ENCODE peak calls at places on chromosome 19, in seven cellular contexts. One of them, this sample, is unnamed.

GRCh38 chr19:8457209-8457608 is 12.4 kb downstream of the HNRNPM start:
- DNase-seq in right lobe of liver: no peak
- DNase-seq in suprapubic skin: no peak
- DNase-seq in body of pancreas: no peak
- DNase-seq in adrenal gland: no peak
- DNase-seq in spleen: no peak
- DNase-seq in breast epithelium: no peak
- DNase-seq in this sample: no peak

GRCh38 chr19:10431943-10432735 is 11.8 kb downstream of the PDE4A start:
- DNase-seq in adrenal gland: peak; percentile 65
- DNase-seq in spleen: peak; percentile 92
- DNase-seq in body of pancreas: peak; percentile 67
- DNase-seq in breast epithelium: no peak
- DNase-seq in right lobe of liver: peak; percentile 73
- DNase-seq in suprapubic skin: peak; percentile 88
- DNase-seq in this sample: peak; percentile 77

GRCh38 chr19:49888478-49888901 is 8.2 kb downstream of the IL4I1 start:
- DNase-seq in body of pancreas: no peak
- DNase-seq in breast epithelium: no peak
- DNase-seq in adrenal gland: no peak
- DNase-seq in suprapubic skin: no peak
- DNase-seq in spleen: no peak
- DNase-seq in right lobe of liver: no peak
- DNase-seq in this sample: no peak

GRCh38 chr19:10450191-10450852 is 30.0 kb downstream of the PDE4A start:
- DNase-seq in body of pancreas: no peak
- DNase-seq in suprapubic skin: no peak
- DNase-seq in right lobe of liver: no peak
- DNase-seq in spleen: no peak
- DNase-seq in breast epithelium: no peak
- DNase-seq in adrenal gland: no peak
- DNase-seq in this sample: no peak

GRCh38 chr19:37867831-37868230 is 38.6 kb downstream of the WDR87 start:
- DNase-seq in adrenal gland: no peak
- DNase-seq in body of pancreas: no peak
- DNase-seq in right lobe of liver: no peak
- DNase-seq in breast epithelium: no peak
- DNase-seq in spleen: no peak
- DNase-seq in suprapubic skin: no peak
- DNase-seq in this sample: no peak

GRCh38 chr19:771332-771785 is 20.4 kb downstream of the MISP start:
- DNase-seq in body of pancreas: no peak
- DNase-seq in suprapubic skin: no peak
- DNase-seq in breast epithelium: no peak
- DNase-seq in adrenal gland: no peak
- DNase-seq in spleen: no peak
- DNase-seq in right lobe of liver: no peak
- DNase-seq in this sample: no peak

GRCh38 chr19:29510701-29511265 is 15.0 kb upstream of the VSTM2B start:
- DNase-seq in breast epithelium: no peak
- DNase-seq in spleen: peak; percentile 57
- DNase-seq in right lobe of liver: no peak
- DNase-seq in suprapubic skin: no peak
- DNase-seq in body of pancreas: no peak
- DNase-seq in adrenal gland: no peak
- DNase-seq in this sample: no peak

GRCh38 chr19:444677-445210 is 16.1 kb downstream of the SHC2 start:
- DNase-seq in suprapubic skin: no peak
- DNase-seq in adrenal gland: no peak
- DNase-seq in body of pancreas: no peak
- DNase-seq in spleen: no peak
- DNase-seq in breast epithelium: no peak
- DNase-seq in right lobe of liver: no peak
- DNase-seq in this sample: peak; percentile 39

GRCh38 chr19:51712461-51713081 is 11.2 kb downstream of the HAS1 start:
- DNase-seq in suprapubic skin: no peak
- DNase-seq in breast epithelium: no peak
- DNase-seq in right lobe of liver: no peak
- DNase-seq in spleen: no peak
- DNase-seq in adrenal gland: no peak
- DNase-seq in body of pancreas: no peak
- DNase-seq in this sample: no peak
- TF ChIP-seq CTCF in suprapubic skin: no peak
- TF ChIP-seq CTCF in breast epithelium: no peak
- TF ChIP-seq CTCF in right lobe of liver: no peak
- TF ChIP-seq CTCF in spleen: peak; percentile 29
- TF ChIP-seq CTCF in adrenal gland: peak; percentile 25
- TF ChIP-seq CTCF in body of pancreas: peak; percentile 40
- TF ChIP-seq CTCF in this sample: peak; percentile 24

GRCh38 chr19:4649392-4650094 is 10.2 kb downstream of the TNFAIP8L1 start:
- DNase-seq in body of pancreas: no peak
- DNase-seq in right lobe of liver: no peak
- DNase-seq in spleen: no peak
- DNase-seq in breast epithelium: no peak
- DNase-seq in adrenal gland: no peak
- DNase-seq in suprapubic skin: no peak
- DNase-seq in this sample: no peak
- H3K4me3 ChIP-seq in body of pancreas: no peak overlapping the region
- H3K4me3 ChIP-seq in right lobe of liver: no peak overlapping the region
- H3K4me3 ChIP-seq in spleen: no peak overlapping the region
- H3K4me3 ChIP-seq in breast epithelium: no peak overlapping the region
- H3K4me3 ChIP-seq in adrenal gland: no peak overlapping the region
- H3K4me3 ChIP-seq in suprapubic skin: no peak overlapping the region
- H3K4me3 ChIP-seq in this sample: no peak overlapping the region

DNA sequence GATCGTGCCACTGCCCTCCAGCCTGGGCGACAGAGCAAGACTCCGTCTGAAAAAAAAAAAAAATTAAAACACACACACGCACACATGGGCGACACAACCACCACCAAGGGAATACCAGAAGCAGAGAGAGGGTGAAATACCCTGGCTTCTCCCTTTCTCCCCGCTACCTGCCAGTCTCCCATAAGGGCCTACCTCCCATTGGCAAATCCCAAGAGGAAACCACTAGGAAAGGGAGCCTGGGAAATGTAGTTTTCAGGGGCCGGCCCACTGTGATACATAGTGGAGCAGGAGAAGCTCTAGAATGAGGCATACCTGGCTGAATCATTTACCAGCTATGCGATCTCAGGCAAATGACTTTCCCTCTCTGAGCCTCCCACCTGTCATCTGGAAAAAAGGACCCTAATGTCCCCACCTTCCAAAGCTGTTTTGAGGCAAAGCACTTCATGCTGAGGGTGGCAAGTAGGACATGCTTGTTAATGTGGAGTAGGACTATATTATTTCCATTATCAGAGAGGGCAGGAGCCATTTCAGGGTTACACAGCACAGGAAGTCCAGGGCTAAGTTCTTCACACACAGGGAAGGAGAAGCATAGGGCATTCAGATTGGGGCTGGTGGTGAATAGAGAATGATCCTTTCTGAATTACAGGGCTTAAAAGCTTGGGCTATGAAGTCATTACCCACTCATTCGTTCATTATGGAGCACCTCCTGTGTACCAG is 14.3 kb upstream of the HNRNPUL1 start:
- DNase-seq in breast epithelium: no peak
- DNase-seq in right lobe of liver: no peak
- DNase-seq in body of pancreas: no peak
- DNase-seq in suprapubic skin: no peak
- DNase-seq in adrenal gland: no peak
- DNase-seq in spleen: no peak
- DNase-seq in this sample: no peak
- TF ChIP-seq POLR2A in breast epithelium: no peak
- TF ChIP-seq POLR2A in right lobe of liver: no peak
- TF ChIP-seq POLR2A in body of pancreas: no peak
- TF ChIP-seq POLR2A in suprapubic skin: no peak
- TF ChIP-seq POLR2A in adrenal gland: no peak
- TF ChIP-seq POLR2A in spleen: no peak
- TF ChIP-seq POLR2A in this sample: no peak

GRCh38 chr19:6987850-6988249 is 33.4 kb downstream of the MBD3L2B start:
- DNase-seq in suprapubic skin: no peak
- DNase-seq in right lobe of liver: no peak
- DNase-seq in spleen: no peak
- DNase-seq in adrenal gland: no peak
- DNase-seq in breast epithelium: no peak
- DNase-seq in body of pancreas: no peak
- DNase-seq in this sample: no peak
- TF ChIP-seq CTCF in suprapubic skin: no peak
- TF ChIP-seq CTCF in right lobe of liver: no peak
- TF ChIP-seq CTCF in spleen: no peak
- TF ChIP-seq CTCF in adrenal gland: no peak
- TF ChIP-seq CTCF in breast epithelium: no peak
- TF ChIP-seq CTCF in body of pancreas: no peak
- TF ChIP-seq CTCF in this sample: no peak

GRCh38 chr19:40619333-40620160 is 18.4 kb downstream of the LTBP4 start:
- DNase-seq in adrenal gland: no peak
- DNase-seq in spleen: no peak
- DNase-seq in breast epithelium: no peak
- DNase-seq in right lobe of liver: no peak
- DNase-seq in suprapubic skin: no peak
- DNase-seq in body of pancreas: no peak
- DNase-seq in this sample: no peak
- H3K4me3 ChIP-seq in adrenal gland: no peak overlapping the region
- H3K4me3 ChIP-seq in spleen: no peak overlapping the region
- H3K4me3 ChIP-seq in breast epithelium: no peak overlapping the region
- H3K4me3 ChIP-seq in right lobe of liver: no peak overlapping the region
- H3K4me3 ChIP-seq in suprapubic skin: no peak overlapping the region
- H3K4me3 ChIP-seq in body of pancreas: no peak overlapping the region
- H3K4me3 ChIP-seq in this sample: no peak overlapping the region

This sample was measured in Peyer's patch.